ENCODE peak calls at places on chromosomes 4 and X, in six cellular contexts. I is CD4-positive, alpha-beta memory T cell; J is KG1; W is astrocyte of the spinal cord; G is choroid plexus epithelial cell; Y is HCT116. V is an unnamed sample.

GRCh38 chr4:172791841-172792240 is 376.8 kb upstream of the GALNT7 start:
- DNase-seq in J (no peak), G (no peak), W (no peak), I (no peak), Y (no peak), V (no peak)

GRCh38 chrX:6694977-6695376 is 160.1 kb upstream of the VCX3A start:
- DNase-seq in G (no peak), I (peak), J (no peak), Y (no peak), W (no peak), V (no peak)

GRCh38 chr4:138445098-138445497 is 202.9 kb upstream of the SLC7A11 start:
- DNase-seq in W (peak), Y (no peak), J (no peak), I (no peak), G (no peak), V (no peak)

GRCh38 chr4:150863456-150863855 is 151.6 kb downstream of the LRBA start:
- DNase-seq in G (no peak), Y (no peak), W (no peak), I (no peak), J (no peak), V (peak)

GRCh38 chr4:39635023-39635422 is 3.6 kb downstream of the SMIM14 start:
- DNase-seq in J (no peak), G (no peak), I (no peak), W (no peak), Y (no peak), V (no peak)

GRCh38 chr4:95087657-95088455 is 330.1 kb downstream of the BMPR1B start:
- DNase-seq in W (no peak), I (no peak), Y (no peak), G (peak), J (no peak), V (no peak)

GRCh38 chrX:71634366-71634765 is 16.1 kb upstream of the CXCR3 start:
- DNase-seq in I (no peak), G (no peak), J (no peak), W (no peak), Y (no peak), V (no peak)

GRCh38 chrX:139086243-139086642 is 374.7 kb upstream of the FGF13 start:
- DNase-seq in J (no peak), Y (no peak), W (no peak), G (no peak), I (no peak), V (peak)

GRCh38 chr4:143281507-143282169 is 55.0 kb upstream of the GAB1 start:
- DNase-seq in I (no peak), G (peak), W (peak), Y (no peak), J (no peak), V (no peak)

GRCh38 chr4:24476209-24476781 is 108.1 kb downstream of the DHX15 start:
- DNase-seq in Y (no peak), W (no peak), I (no peak), G (peak), J (no peak), V (no peak)

GRCh38 chr4:108115168-108115526 is 53.6 kb downstream of the LEF1 start:
- DNase-seq in J (no peak), Y (no peak), I (no peak), G (no peak), W (no peak), V (no peak)

GRCh38 chr4:94582517-94582916 is 130.8 kb downstream of the PDLIM5 start:
- DNase-seq in W (no peak), G (peak), I (no peak), Y (no peak), J (no peak), V (no peak)

GRCh38 chrX:34810364-34810763 is 132.2 kb upstream of the FAM47B start:
- DNase-seq in I (no peak), J (no peak), W (peak), G (peak), Y (no peak), V (peak)

GRCh38 chr4:146661368-146661767 is 22.7 kb downstream of the POU4F2 start:
- DNase-seq in W (no peak), Y (no peak), J (no peak), I (no peak), G (no peak), V (no peak)

GRCh38 chrX:9148626-9149385 is 114.9 kb upstream of the FAM9B start:
- DNase-seq in G (peak), W (peak), J (no peak), I (no peak), Y (no peak), V (no peak)

GRCh38 chrX:131213400-131213799 is 75.7 kb downstream of the IGSF1 start:
- DNase-seq in I (no peak), W (no peak), Y (no peak), G (no peak), J (no peak), V (no peak)

GRCh38 chr4:156378053-156378665 is 424.5 kb upstream of the CTSO start:
- DNase-seq in J (no peak), G (peak), W (peak), I (no peak), Y (peak), V (peak)

GRCh38 chrX:100720301-100720700 is 11.6 kb downstream of the SYTL4 start:
- DNase-seq in I (no peak), G (peak), W (peak), J (no peak), Y (no peak), V (no peak)

GRCh38 chr4:8289956-8290700 is 20.6 kb downstream of the HTRA3 start:
- DNase-seq in W (no peak), G (no peak), I (no peak), J (no peak), Y (no peak), V (no peak)

GRCh38 chr4:23022032-23022431 is 329.3 kb downstream of the GBA3 start:
- DNase-seq in I (no peak), J (no peak), Y (no peak), G (peak), W (peak), V (no peak)

GRCh38 chrX:107117993-107118321 is 665 bp downstream of the RBM41 start:
- DNase-seq in J (no peak), W (no peak), G (peak), I (no peak), Y (no peak), V (peak)

GRCh38 chr4:38040619-38041018 is 80.4 kb downstream of the PTTG2 start:
- DNase-seq in G (no peak), I (no peak), W (no peak), Y (no peak), J (no peak), V (no peak)

GRCh38 chrX:29666361-29666760 is 549.0 kb upstream of the MAGEB2 start:
- DNase-seq in J (no peak), I (no peak), G (peak), W (peak), Y (no peak), V (no peak)